ENCODE peak calls at places on chromosomes 5 and 9, in nine cellular contexts. One of them, this sample, is unnamed.

GRCh38 chr9:70093944-70094343 is 50.3 kb downstream of the MAMDC2 start:
- DNase-seq in HTR-8/SVneo: no peak
- DNase-seq in neural progenitor cell: no peak
- DNase-seq in transverse colon: no peak
- DNase-seq in left lung: no peak
- DNase-seq in HEK293T: no peak
- DNase-seq in ELR: no peak
- DNase-seq in AG08396: no peak
- DNase-seq in stimulated activated CD8-positive, alpha-beta memory T cell treated with anti-CD3 and anti-CD28 coated beads, Interleukin-7, amount 100 ng/mL, for 48 hours: no peak
- DNase-seq in this sample: no peak

GRCh38 chr5:149735066-149735465 is 5.0 kb downstream of the PPARGC1B start:
- DNase-seq in ELR: peak
- DNase-seq in stimulated activated CD8-positive, alpha-beta memory T cell treated with anti-CD3 and anti-CD28 coated beads, Interleukin-7, amount 100 ng/mL, for 48 hours: no peak
- DNase-seq in neural progenitor cell: no peak
- DNase-seq in transverse colon: peak
- DNase-seq in HEK293T: no peak
- DNase-seq in AG08396: no peak
- DNase-seq in HTR-8/SVneo: peak
- DNase-seq in left lung: peak
- DNase-seq in this sample: peak

GRCh38 chr5:163306421-163306820 is 131.0 kb upstream of the CCNG1 start:
- DNase-seq in transverse colon: no peak
- DNase-seq in AG08396: no peak
- DNase-seq in neural progenitor cell: peak
- DNase-seq in ELR: peak
- DNase-seq in stimulated activated CD8-positive, alpha-beta memory T cell treated with anti-CD3 and anti-CD28 coated beads, Interleukin-7, amount 100 ng/mL, for 48 hours: no peak
- DNase-seq in left lung: no peak
- DNase-seq in HEK293T: peak
- DNase-seq in HTR-8/SVneo: no peak
- DNase-seq in this sample: peak

GRCh38 chr5:173513521-173513991 is 102.9 kb downstream of the BOD1 start:
- DNase-seq in transverse colon: no peak
- DNase-seq in AG08396: no peak
- DNase-seq in HTR-8/SVneo: peak
- DNase-seq in neural progenitor cell: no peak
- DNase-seq in HEK293T: no peak
- DNase-seq in ELR: peak
- DNase-seq in stimulated activated CD8-positive, alpha-beta memory T cell treated with anti-CD3 and anti-CD28 coated beads, Interleukin-7, amount 100 ng/mL, for 48 hours: no peak
- DNase-seq in left lung: no peak
- DNase-seq in this sample: no peak

GRCh38 chr9:99431103-99431502 is 209.0 kb downstream of the SEC61B start:
- DNase-seq in ELR: peak
- DNase-seq in AG08396: no peak
- DNase-seq in left lung: no peak
- DNase-seq in stimulated activated CD8-positive, alpha-beta memory T cell treated with anti-CD3 and anti-CD28 coated beads, Interleukin-7, amount 100 ng/mL, for 48 hours: no peak
- DNase-seq in transverse colon: no peak
- DNase-seq in HEK293T: no peak
- DNase-seq in neural progenitor cell: no peak
- DNase-seq in HTR-8/SVneo: no peak
- DNase-seq in this sample: no peak

GRCh38 chr9:131656356-131657030 is 83.4 kb downstream of the RAPGEF1 start:
- DNase-seq in neural progenitor cell: no peak
- DNase-seq in left lung: peak
- DNase-seq in HEK293T: no peak
- DNase-seq in transverse colon: peak
- DNase-seq in ELR: no peak
- DNase-seq in HTR-8/SVneo: no peak
- DNase-seq in stimulated activated CD8-positive, alpha-beta memory T cell treated with anti-CD3 and anti-CD28 coated beads, Interleukin-7, amount 100 ng/mL, for 48 hours: peak
- DNase-seq in AG08396: no peak
- DNase-seq in this sample: peak

GRCh38 chr5:90562331-90562730 is 3.7 kb downstream of the ADGRV1 start:
- DNase-seq in HTR-8/SVneo: no peak
- DNase-seq in stimulated activated CD8-positive, alpha-beta memory T cell treated with anti-CD3 and anti-CD28 coated beads, Interleukin-7, amount 100 ng/mL, for 48 hours: no peak
- DNase-seq in left lung: no peak
- DNase-seq in HEK293T: no peak
- DNase-seq in AG08396: no peak
- DNase-seq in transverse colon: no peak
- DNase-seq in neural progenitor cell: peak
- DNase-seq in ELR: no peak
- DNase-seq in this sample: no peak

GRCh38 chr5:124000558-124000957 is 488.6 kb downstream of the CSNK1G3 start:
- DNase-seq in HEK293T: no peak
- DNase-seq in neural progenitor cell: no peak
- DNase-seq in HTR-8/SVneo: no peak
- DNase-seq in ELR: no peak
- DNase-seq in AG08396: no peak
- DNase-seq in stimulated activated CD8-positive, alpha-beta memory T cell treated with anti-CD3 and anti-CD28 coated beads, Interleukin-7, amount 100 ng/mL, for 48 hours: no peak
- DNase-seq in left lung: no peak
- DNase-seq in transverse colon: no peak
- DNase-seq in this sample: no peak

GRCh38 chr9:137809038-137809630 is 68.4 kb upstream of the CACNA1B start:
- DNase-seq in stimulated activated CD8-positive, alpha-beta memory T cell treated with anti-CD3 and anti-CD28 coated beads, Interleukin-7, amount 100 ng/mL, for 48 hours: no peak
- DNase-seq in HEK293T: no peak
- DNase-seq in HTR-8/SVneo: no peak
- DNase-seq in transverse colon: no peak
- DNase-seq in ELR: no peak
- DNase-seq in AG08396: no peak
- DNase-seq in neural progenitor cell: no peak
- DNase-seq in left lung: no peak
- DNase-seq in this sample: no peak

GRCh38 chr5:174175869-174176268 is 130.4 kb downstream of the NSG2 start:
- DNase-seq in ELR: no peak
- DNase-seq in left lung: no peak
- DNase-seq in neural progenitor cell: no peak
- DNase-seq in HEK293T: no peak
- DNase-seq in AG08396: no peak
- DNase-seq in transverse colon: no peak
- DNase-seq in stimulated activated CD8-positive, alpha-beta memory T cell treated with anti-CD3 and anti-CD28 coated beads, Interleukin-7, amount 100 ng/mL, for 48 hours: no peak
- DNase-seq in HTR-8/SVneo: no peak
- DNase-seq in this sample: no peak

GRCh38 chr5:171484460-171484899 is 65.0 kb downstream of the FGF18 start:
- DNase-seq in HEK293T: peak
- DNase-seq in HTR-8/SVneo: peak
- DNase-seq in transverse colon: peak
- DNase-seq in ELR: peak
- DNase-seq in neural progenitor cell: no peak
- DNase-seq in AG08396: peak
- DNase-seq in left lung: no peak
- DNase-seq in stimulated activated CD8-positive, alpha-beta memory T cell treated with anti-CD3 and anti-CD28 coated beads, Interleukin-7, amount 100 ng/mL, for 48 hours: no peak
- DNase-seq in this sample: peak

GRCh38 chr5:82918311-82919031 is 158.7 kb downstream of the TMEM167A start:
- DNase-seq in left lung: no peak
- DNase-seq in ELR: peak
- DNase-seq in HEK293T: no peak
- DNase-seq in neural progenitor cell: no peak
- DNase-seq in transverse colon: no peak
- DNase-seq in HTR-8/SVneo: no peak
- DNase-seq in AG08396: no peak
- DNase-seq in stimulated activated CD8-positive, alpha-beta memory T cell treated with anti-CD3 and anti-CD28 coated beads, Interleukin-7, amount 100 ng/mL, for 48 hours: no peak
- DNase-seq in this sample: no peak

GRCh38 chr5:113227798-113228197 is 207.0 kb downstream of the TSSK1B start:
- DNase-seq in transverse colon: no peak
- DNase-seq in neural progenitor cell: no peak
- DNase-seq in ELR: no peak
- DNase-seq in left lung: no peak
- DNase-seq in AG08396: no peak
- DNase-seq in HEK293T: no peak
- DNase-seq in HTR-8/SVneo: no peak
- DNase-seq in stimulated activated CD8-positive, alpha-beta memory T cell treated with anti-CD3 and anti-CD28 coated beads, Interleukin-7, amount 100 ng/mL, for 48 hours: no peak
- DNase-seq in this sample: no peak

GRCh38 chr5:135069895-135070657 is 36.0 kb upstream of the PITX1 start:
- DNase-seq in AG08396: no peak
- DNase-seq in HEK293T: no peak
- DNase-seq in stimulated activated CD8-positive, alpha-beta memory T cell treated with anti-CD3 and anti-CD28 coated beads, Interleukin-7, amount 100 ng/mL, for 48 hours: no peak
- DNase-seq in HTR-8/SVneo: no peak
- DNase-seq in transverse colon: no peak
- DNase-seq in neural progenitor cell: no peak
- DNase-seq in left lung: peak
- DNase-seq in ELR: no peak
- DNase-seq in this sample: no peak

GRCh38 chr5:4553968-4554367 is 586.2 kb upstream of the ADAMTS16 start:
- DNase-seq in HEK293T: no peak
- DNase-seq in neural progenitor cell: no peak
- DNase-seq in AG08396: no peak
- DNase-seq in left lung: no peak
- DNase-seq in stimulated activated CD8-positive, alpha-beta memory T cell treated with anti-CD3 and anti-CD28 coated beads, Interleukin-7, amount 100 ng/mL, for 48 hours: no peak
- DNase-seq in HTR-8/SVneo: no peak
- DNase-seq in transverse colon: no peak
- DNase-seq in ELR: no peak
- DNase-seq in this sample: no peak

GRCh38 chr9:77142366-77142765 is 35.0 kb upstream of the VPS13A start:
- DNase-seq in transverse colon: no peak
- DNase-seq in HTR-8/SVneo: no peak
- DNase-seq in left lung: no peak
- DNase-seq in stimulated activated CD8-positive, alpha-beta memory T cell treated with anti-CD3 and anti-CD28 coated beads, Interleukin-7, amount 100 ng/mL, for 48 hours: no peak
- DNase-seq in HEK293T: no peak
- DNase-seq in neural progenitor cell: no peak
- DNase-seq in AG08396: no peak
- DNase-seq in ELR: no peak
- DNase-seq in this sample: no peak

GRCh38 chr5:19927919-19928318 is 60.1 kb downstream of the CDH18 start:
- DNase-seq in neural progenitor cell: peak
- DNase-seq in transverse colon: no peak
- DNase-seq in stimulated activated CD8-positive, alpha-beta memory T cell treated with anti-CD3 and anti-CD28 coated beads, Interleukin-7, amount 100 ng/mL, for 48 hours: no peak
- DNase-seq in ELR: no peak
- DNase-seq in AG08396: no peak
- DNase-seq in HEK293T: no peak
- DNase-seq in HTR-8/SVneo: no peak
- DNase-seq in left lung: no peak
- DNase-seq in this sample: no peak

This sample was measured in mucosa of descending colon.